ENCODE peak calls at places on chromosome 19, in five cellular contexts. S is IMR-90, L is H9, I is mesendoderm, E is neuronal stem cell. U is an unnamed sample.

GRCh38 chr19:40768936-40769335 is 6.4 kb upstream of the MIA start:
- DNase-seq in S (no peak), I (no peak), E (no peak), L (no peak), U (no peak)

GRCh38 chr19:43351998-43352746 is 1.3 kb upstream of the CD177 start:
- DNase-seq in S (no peak), I (no peak), E (no peak), L (no peak), U (no peak)

GRCh38 chr19:45059258-45059965 is 16.9 kb downstream of the ZNF296 start:
- DNase-seq in L (peak), I (peak), E (peak), S (peak), U (peak)

GRCh38 chr19:39405930-39406655 is 554 bp upstream of the ZFP36 start:
- DNase-seq in E (no peak), I (no peak), S (no peak), L (peak), U (peak)

GRCh38 chr19:29512748-29513147 is 13.0 kb upstream of the VSTM2B start:
- DNase-seq in E (no peak), L (no peak), I (no peak), S (no peak), U (no peak)

GRCh38 chr19:56071151-56071550 is 49.9 kb downstream of the ZNF787 start:
- DNase-seq in I (peak), E (no peak), L (peak), S (no peak), U (peak)

GRCh38 chr19:28218728-28219127 is 994.2 kb downstream of the UQCRFS1 start:
- DNase-seq in I (peak), L (no peak), S (no peak), E (no peak), U (no peak)

GRCh38 chr19:38529610-38530009 is 88.1 kb downstream of the MAP4K1 start:
- DNase-seq in I (no peak), E (no peak), S (no peak), L (no peak), U (no peak)

GRCh38 chr19:19260417-19260816 is 12.7 kb downstream of the TM6SF2 start:
- DNase-seq in E (no peak), L (no peak), I (no peak), S (no peak), U (no peak)

GRCh38 chr19:2089001-2089711 is 7.0 kb downstream of the MOB3A start:
- DNase-seq in L (no peak), S (peak), E (no peak), I (no peak), U (peak)

GRCh38 chr19:4302238-4302630 is at the start of gene TMIGD2:
- DNase-seq in S (no peak), E (no peak), I (no peak), L (no peak), U (no peak)

GRCh38 chr19:1941146-1942077 is at the start of gene CSNK1G2:
- DNase-seq in S (no peak), E (no peak), L (no peak), I (no peak), U (no peak)

GRCh38 chr19:14059093-14059480 is 2.8 kb downstream of the PALM3 start:
- DNase-seq in I (no peak), L (peak), E (peak), S (no peak), U (no peak)

GRCh38 chr19:18793144-18794028 is 2.3 kb upstream of the COMP start:
- DNase-seq in E (no peak), S (no peak), L (no peak), I (no peak), U (no peak)

GRCh38 chr19:3359850-3360493 is 6.4 kb upstream of the NFIC start:
- DNase-seq in L (no peak), S (no peak), E (no peak), I (no peak), U (peak)

GRCh38 chr19:14166448-14166847 is 30.1 kb upstream of the ASF1B start:
- DNase-seq in I (no peak), S (no peak), L (no peak), E (no peak), U (no peak)

GRCh38 chr19:49151339-49152217 is 3.6 kb downstream of the HRC start:
- DNase-seq in E (no peak), L (peak), S (peak), I (peak), U (peak)

GRCh38 chr19:12580180-12580694 is 29.0 kb upstream of the ZNF564 start:
- DNase-seq in L (no peak), S (peak), I (no peak), E (no peak), U (peak)

GRCh38 chr19:13092608-13093260 is 9.9 kb downstream of the LYL1 start:
- DNase-seq in E (no peak), I (no peak), S (peak), L (no peak), U (no peak)

GRCh38 chr19:2503521-2504109 is 27.7 kb downstream of the GADD45B start:
- DNase-seq in I (peak), S (peak), L (no peak), E (no peak), U (no peak)

GRCh38 chr19:14580623-14581237 is 2.2 kb upstream of the CLEC17A start:
- DNase-seq in L (no peak), I (no peak), S (no peak), E (no peak), U (no peak)

GRCh38 chr19:49875801-49876421 is 1.2 kb downstream of the AKT1S1 start:
- DNase-seq in L (peak), E (peak), I (peak), S (peak), U (peak)

GRCh38 chr19:36060430-36060829 is 5.7 kb downstream of the WDR62 start:
- DNase-seq in E (no peak), L (peak), I (peak), S (peak), U (peak)

GRCh38 chr19:14533450-14533849 is 4.1 kb downstream of the TECR start:
- DNase-seq in L (no peak), I (no peak), S (no peak), E (no peak), U (peak)

GRCh38 chr19:51293571-51294210 is 17.8 kb upstream of the IGLON5 start:
- DNase-seq in E (no peak), S (no peak), I (peak), L (peak), U (no peak)
- H2BK120ac ChIP-seq in E (no peak), S (no peak), I (peak), L (peak), U (no peak)

GRCh38 chr19:24052811-24053210 is 34.2 kb upstream of the ZNF254 start:
- DNase-seq in I (no peak), S (peak), E (no peak), L (no peak), U (no peak)
- H3K27ac ChIP-seq in I (no peak), S (no peak), E (no peak), L (no peak), U (no peak)

GRCh38 chr19:11198769-11199469 is 1.6 kb upstream of the KANK2 start:
- DNase-seq in L (no peak), I (peak), S (no peak), E (no peak), U (no peak)

GRCh38 chr19:11196406-11197287 is 698 bp downstream of the KANK2 start:
- DNase-seq in L (no peak), S (peak), E (no peak), I (peak), U (no peak)

GRCh38 chr19:11197291-11198174 is at the start of gene KANK2:
- DNase-seq in S (peak), I (peak), L (peak), E (peak), U (peak)

GRCh38 chr19:11199517-11199916 is 2.2 kb upstream of the KANK2 start:
- DNase-seq in I (no peak), E (no peak), L (no peak), S (no peak), U (no peak)

GRCh38 chr19:11198175-11198534 is 810 bp upstream of the KANK2 start:
- DNase-seq in S (no peak), L (no peak), E (no peak), I (no peak), U (no peak)
- H2BK120ac ChIP-seq in S (peak), L (no peak), E (no peak), I (no peak), U (no peak)

DNA sequence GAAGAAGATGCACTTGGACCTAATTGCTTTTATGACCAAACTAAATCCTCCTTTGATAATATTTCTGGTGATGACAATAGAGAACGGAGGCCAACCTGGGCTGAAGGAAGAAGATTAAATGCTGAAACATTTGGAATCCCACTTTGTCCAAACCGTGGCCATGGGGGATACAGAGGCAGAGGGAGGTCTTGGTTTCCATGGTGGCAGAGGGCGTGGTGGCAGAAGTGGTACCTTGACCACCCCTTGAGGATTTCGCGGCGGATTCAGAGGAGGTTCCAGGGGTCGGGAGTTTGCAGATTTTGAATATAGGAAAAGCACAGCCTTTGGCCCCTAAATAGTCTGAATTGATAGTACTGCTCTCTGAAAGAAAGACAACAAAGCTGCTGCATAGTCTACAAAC is 7.2 kb upstream of the LILRB3 start:
- DNase-seq in E (no peak), S (no peak), I (no peak), L (no peak), U (no peak)
- H3K27ac ChIP-seq in E (no peak), S (no peak), I (no peak), L (no peak), U (no peak)

DNA sequence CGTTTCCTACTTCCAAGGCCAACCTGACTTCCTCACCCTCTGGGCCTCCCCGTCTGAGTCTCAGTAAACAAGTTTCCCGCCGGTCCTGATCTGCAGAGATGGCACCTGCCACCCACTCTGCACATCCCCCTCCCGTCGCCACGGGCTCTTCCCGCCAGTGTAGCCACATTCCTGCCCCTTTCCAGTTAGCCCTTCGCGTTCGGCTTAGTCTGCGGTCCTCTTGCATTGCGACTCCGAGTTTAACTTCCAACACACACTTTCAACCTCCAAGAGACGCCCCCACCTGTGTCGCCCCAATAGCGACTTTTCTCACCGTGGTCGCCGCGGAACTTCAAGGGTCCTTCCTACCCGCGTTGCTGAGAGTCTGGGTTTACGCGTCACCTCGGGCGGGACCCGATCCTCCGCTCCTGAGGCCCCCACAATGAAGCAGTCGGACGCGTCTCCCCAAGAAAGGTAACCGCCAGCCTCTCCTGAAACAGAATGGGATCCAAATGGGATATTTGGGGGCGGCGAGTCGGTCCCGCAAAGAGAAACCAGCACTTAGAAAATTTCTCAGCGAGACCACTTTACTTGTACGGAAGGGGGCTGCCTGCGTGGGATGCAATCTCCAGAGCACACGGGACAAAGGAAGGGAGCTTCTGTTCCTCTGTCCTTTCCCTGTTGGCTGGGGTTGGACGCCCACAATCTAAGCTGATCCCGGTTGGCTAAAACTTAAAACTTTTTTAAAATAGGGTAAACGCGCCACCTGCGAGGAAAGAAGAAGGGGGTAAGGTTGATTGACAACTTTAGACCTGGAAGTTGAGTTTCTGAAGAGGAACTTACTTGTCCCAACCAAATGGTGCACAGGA is 1.0 kb upstream of the BSG start:
- DNase-seq in E (peak), L (peak), S (peak), I (peak), U (peak)
- H2BK120ac ChIP-seq in E (no peak), L (peak), S (peak), I (no peak), U (peak)

DNA sequence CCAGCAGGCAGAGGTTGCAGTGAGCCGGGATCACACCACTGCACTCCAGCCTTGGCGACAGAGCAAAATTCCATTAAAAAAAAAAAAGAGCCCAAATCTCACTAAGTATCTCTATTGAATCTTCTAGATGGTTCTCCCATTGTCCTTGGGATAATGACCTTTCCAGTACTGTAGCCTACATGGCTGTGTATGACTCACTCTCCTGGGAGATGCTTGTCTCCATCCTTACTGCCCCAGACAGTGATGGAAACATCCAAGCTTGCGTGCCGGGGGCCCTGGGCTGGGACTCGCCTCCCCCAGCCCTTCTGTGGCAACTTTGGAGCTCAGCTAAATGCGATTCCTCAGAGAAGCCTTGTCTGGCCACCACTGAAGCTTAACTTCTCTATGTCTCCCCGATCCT is 49.7 kb downstream of the NWD1 start:
- DNase-seq in E (no peak), S (no peak), I (no peak), L (no peak), U (no peak)
- H3K27ac ChIP-seq in E (no peak), S (no peak), I (no peak), L (no peak), U (no peak)

GRCh38 chr19:16825312-16826168 is 3.7 kb upstream of the SIN3B start:
- DNase-seq in S (peak), E (no peak), I (peak), L (peak), U (peak)
- H2BK120ac ChIP-seq in S (peak), E (no peak), I (no peak), L (no peak), U (peak)

GRCh38 chr19:58579473-58580142 is 6.5 kb upstream of the MZF1 start:
- DNase-seq in E (no peak), L (no peak), S (no peak), I (no peak), U (no peak)

GRCh38 chr19:58581227-58582141 is 8.3 kb upstream of the MZF1 start:
- DNase-seq in E (peak), S (peak), I (peak), L (peak), U (peak)

GRCh38 chr19:58575183-58576041 is 2.3 kb upstream of the MZF1 start:
- DNase-seq in L (peak), S (peak), I (peak), E (peak), U (peak)

GRCh38 chr19:58578430-58578925 is 5.3 kb upstream of the MZF1 start:
- DNase-seq in L (no peak), I (no peak), E (no peak), S (no peak), U (no peak)

GRCh38 chr19:58577581-58578429 is 4.7 kb upstream of the MZF1 start:
- DNase-seq in L (no peak), I (no peak), E (no peak), S (no peak), U (no peak)
- H3K27ac ChIP-seq in L (no peak), I (no peak), E (no peak), S (no peak), U (no peak)

GRCh38 chr19:5352229-5352763 is 11.7 kb upstream of the PTPRS start:
- DNase-seq in E (no peak), I (peak), L (no peak), S (peak), U (peak)
- H2BK120ac ChIP-seq in E (no peak), I (no peak), L (no peak), S (no peak), U (no peak)

DNA sequence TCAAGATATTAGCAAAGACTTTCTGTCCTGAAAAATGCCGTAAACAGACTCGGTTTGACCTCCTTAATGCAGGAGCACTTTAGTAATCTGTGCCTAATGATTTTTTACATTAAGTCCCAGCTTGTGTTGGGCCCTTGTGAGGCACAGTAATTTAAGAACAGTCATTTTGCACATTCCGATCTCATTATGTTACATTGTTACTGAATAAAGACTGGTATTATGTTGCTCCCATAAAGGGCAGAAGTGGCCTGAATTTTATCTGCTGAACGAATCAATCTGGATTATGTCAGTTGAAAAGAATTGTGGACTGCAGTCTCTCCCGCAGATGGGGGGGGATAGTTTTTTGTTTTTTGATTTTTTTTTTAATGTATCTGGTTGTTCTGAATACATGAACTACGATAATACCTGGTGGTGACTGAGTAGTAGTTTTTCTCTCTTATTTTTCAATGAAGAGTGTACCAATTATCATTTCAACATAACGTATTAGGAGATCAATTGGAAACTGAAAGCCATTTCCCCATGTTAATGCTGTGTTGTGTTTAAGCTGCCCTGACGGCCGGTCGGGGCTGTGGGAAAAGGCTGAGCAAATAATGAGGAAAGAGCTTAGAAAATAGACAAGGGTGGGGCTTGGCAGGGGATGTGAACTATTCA is 290.2 kb downstream of the ZNF536 start:
- DNase-seq in E (no peak), I (no peak), S (no peak), L (no peak), U (no peak)
- H3K27ac ChIP-seq in E (no peak), I (no peak), S (no peak), L (no peak), U (no peak)